ENCODE peak calls at places on chromosomes 1 and 21, in seven cellular contexts. O, A, P, X, R, Z and J are unnamed samples.

GRCh38 chr1:32448773-32449456 is 16.0 kb upstream of the ZBTB8B start:
- DNase-seq in O (peak), A (no peak), P (peak), X (no peak), R (peak), Z (peak), J (no peak)

GRCh38 chr1:35557118-35557610 is at the start of gene KIAA0319L:
- DNase-seq in O (peak), A (peak), P (peak), X (peak), R (peak), Z (peak), J (peak)

GRCh38 chr1:69139007-69139406 is 428.7 kb upstream of the LRRC7 start:
- DNase-seq in O (no peak), A (no peak), P (no peak), X (no peak), R (no peak), Z (no peak), J (peak)

GRCh38 chr1:89440911-89441310 is 77.1 kb downstream of the GBP6 start:
- DNase-seq in O (no peak), A (no peak), P (no peak), X (no peak), R (no peak), Z (no peak), J (no peak)

GRCh38 chr1:60169206-60169605 is 95.6 kb upstream of the C1orf87 start:
- DNase-seq in O (no peak), A (no peak), P (no peak), X (no peak), R (no peak), Z (no peak), J (no peak)

GRCh38 chr1:83555871-83556270 is 443.1 kb downstream of the TTLL7 start:
- DNase-seq in O (no peak), A (no peak), P (no peak), X (no peak), R (no peak), Z (no peak), J (no peak)

GRCh38 chr1:81936838-81937237 is 136.1 kb downstream of the ADGRL2 start:
- DNase-seq in O (no peak), A (no peak), P (no peak), X (no peak), R (no peak), Z (no peak), J (no peak)

GRCh38 chr1:204950353-204951001 is 79.8 kb downstream of the NFASC start:
- DNase-seq in O (no peak), A (no peak), P (no peak), X (no peak), R (no peak), Z (no peak), J (peak)

GRCh38 chr1:182752077-182752826 is 37.3 kb upstream of the NPL start:
- DNase-seq in O (no peak), A (peak), P (no peak), X (no peak), R (no peak), Z (no peak), J (no peak)

GRCh38 chr1:9589719-9590157 is 1.0 kb downstream of the TMEM201 start:
- DNase-seq in O (peak), A (no peak), P (no peak), X (no peak), R (peak), Z (no peak), J (no peak)

GRCh38 chr1:24830680-24831272 is 85.5 kb downstream of the CLIC4 start:
- DNase-seq in O (peak), A (no peak), P (peak), X (peak), R (no peak), Z (no peak), J (no peak)

GRCh38 chr1:175635092-175635491 is 108.3 kb downstream of the TNR start:
- DNase-seq in O (no peak), A (no peak), P (no peak), X (no peak), R (no peak), Z (no peak), J (no peak)

GRCh38 chr21:42146251-42146805 is 72.6 kb upstream of the ABCG1 start:
- DNase-seq in O (no peak), A (no peak), P (no peak), X (no peak), R (peak), Z (no peak), J (no peak)

GRCh38 chr1:90114521-90115141 is 119.7 kb downstream of the ZNF326 start:
- DNase-seq in O (peak), A (no peak), P (peak), X (peak), R (no peak), Z (no peak), J (no peak)

GRCh38 chr1:219144659-219145313 is 28.9 kb upstream of the LYPLAL1 start:
- DNase-seq in O (no peak), A (no peak), P (no peak), X (no peak), R (no peak), Z (no peak), J (no peak)

GRCh38 chr1:93000751-93001175 is 39.5 kb upstream of the DIPK1A start:
- DNase-seq in O (no peak), A (no peak), P (no peak), X (peak), R (no peak), Z (no peak), J (no peak)

GRCh38 chr1:110067957-110068645 is 2.4 kb downstream of the ALX3 start:
- DNase-seq in O (no peak), A (no peak), P (no peak), X (no peak), R (no peak), Z (peak), J (no peak)

GRCh38 chr1:234881893-234882771 is 246.5 kb downstream of the TOMM20 start:
- DNase-seq in O (no peak), A (no peak), P (no peak), X (no peak), R (no peak), Z (no peak), J (no peak)

GRCh38 chr1:110616587-110616986 is 10.4 kb upstream of the KCNA2 start:
- DNase-seq in O (peak), A (no peak), P (peak), X (peak), R (peak), Z (no peak), J (no peak)

GRCh38 chr1:87765686-87766085 is 437.0 kb downstream of the LMO4 start:
- DNase-seq in O (no peak), A (no peak), P (no peak), X (no peak), R (no peak), Z (no peak), J (no peak)

GRCh38 chr21:43904316-43904925 is 39.4 kb downstream of the AGPAT3 start:
- DNase-seq in O (no peak), A (no peak), P (no peak), X (no peak), R (peak), Z (no peak), J (no peak)

GRCh38 chr1:84758968-84759491 is 68.8 kb upstream of the SSX2IP start:
- DNase-seq in O (no peak), A (peak), P (no peak), X (peak), R (no peak), Z (no peak), J (no peak)

GRCh38 chr1:107460009-107460408 is 319.2 kb downstream of the NTNG1 start:
- DNase-seq in O (no peak), A (no peak), P (no peak), X (no peak), R (no peak), Z (no peak), J (no peak)

GRCh38 chr1:222310830-222311229 is 237.1 kb downstream of the HHIPL2 start:
- DNase-seq in O (no peak), A (peak), P (no peak), X (no peak), R (no peak), Z (no peak), J (peak)

GRCh38 chr1:51930329-51930728 is 51.8 kb upstream of the NRDC start:
- DNase-seq in O (no peak), A (no peak), P (no peak), X (no peak), R (no peak), Z (no peak), J (no peak)

GRCh38 chr1:159089184-159089791 is 12.7 kb upstream of the AIM2 start:
- DNase-seq in O (no peak), A (no peak), P (no peak), X (peak), R (no peak), Z (no peak), J (no peak)

GRCh38 chr1:29280780-29281131 is 44.4 kb downstream of the PTPRU start:
- DNase-seq in O (no peak), A (no peak), P (no peak), X (no peak), R (no peak), Z (no peak), J (no peak)

GRCh38 chr1:62295921-62296451 is 23.2 kb downstream of the KANK4 start:
- DNase-seq in O (no peak), A (no peak), P (no peak), X (no peak), R (no peak), Z (no peak), J (no peak)

GRCh38 chr1:199608414-199608813 is 419.1 kb upstream of the NR5A2 start:
- DNase-seq in O (no peak), A (no peak), P (no peak), X (no peak), R (no peak), Z (no peak), J (no peak)

GRCh38 chr1:228465571-228466146 is 21.5 kb upstream of the RNF187 start:
- DNase-seq in O (no peak), A (no peak), P (no peak), X (peak), R (no peak), Z (no peak), J (no peak)

GRCh38 chr1:11487196-11487751 is 8.3 kb downstream of the DISP3 start:
- DNase-seq in O (no peak), A (no peak), P (no peak), X (no peak), R (peak), Z (no peak), J (peak)

GRCh38 chr1:151255381-151255780 is 847 bp downstream of the PSMD4 start:
- DNase-seq in O (peak), A (no peak), P (no peak), X (no peak), R (no peak), Z (no peak), J (no peak)

GRCh38 chr1:230568008-230568407 is 74.3 kb upstream of the COG2 start:
- DNase-seq in O (no peak), A (no peak), P (no peak), X (no peak), R (no peak), Z (no peak), J (no peak)

GRCh38 chr1:22418852-22419480 is 32.7 kb upstream of the ZBTB40 start:
- DNase-seq in O (peak), A (no peak), P (no peak), X (no peak), R (no peak), Z (no peak), J (no peak)

GRCh38 chr1:202578001-202578500 is 132.2 kb downstream of the SYT2 start:
- DNase-seq in O (no peak), A (no peak), P (no peak), X (no peak), R (no peak), Z (no peak), J (no peak)

GRCh38 chr1:183331095-183331742 is 87.0 kb downstream of the NMNAT2 start:
- DNase-seq in O (no peak), A (no peak), P (no peak), X (no peak), R (no peak), Z (no peak), J (peak)